ENCODE peak calls at places on chromosomes 2 and 18, in six cellular contexts. One of them, this sample, is unnamed.

GRCh38 chr2:63827749-63828148 is 13.9 kb upstream of the UGP2 start:
- DNase-seq in adrenal gland: no peak
- DNase-seq in coronary artery: no peak
- DNase-seq in foreskin fibroblast: peak
- DNase-seq in body of pancreas: no peak
- DNase-seq in A549: no peak
- DNase-seq in this sample: peak

GRCh38 chr2:75516378-75517122 is 44.2 kb downstream of the EVA1A start:
- DNase-seq in adrenal gland: no peak
- DNase-seq in coronary artery: no peak
- DNase-seq in foreskin fibroblast: no peak
- DNase-seq in body of pancreas: no peak
- DNase-seq in A549: no peak
- DNase-seq in this sample: no peak

GRCh38 chr2:222854773-222855700 is 5.8 kb upstream of the ACSL3 start:
- DNase-seq in adrenal gland: no peak
- DNase-seq in coronary artery: no peak
- DNase-seq in foreskin fibroblast: no peak
- DNase-seq in body of pancreas: no peak
- DNase-seq in A549: no peak
- DNase-seq in this sample: no peak

GRCh38 chr2:190031971-190032623 is 30.4 kb downstream of the MSTN start:
- DNase-seq in adrenal gland: no peak
- DNase-seq in coronary artery: no peak
- DNase-seq in foreskin fibroblast: no peak
- DNase-seq in body of pancreas: no peak
- DNase-seq in A549: no peak
- DNase-seq in this sample: no peak

GRCh38 chr2:58680938-58681337 is 439.8 kb upstream of the FANCL start:
- DNase-seq in adrenal gland: no peak
- DNase-seq in coronary artery: no peak
- DNase-seq in foreskin fibroblast: peak
- DNase-seq in body of pancreas: no peak
- DNase-seq in A549: no peak
- DNase-seq in this sample: no peak

GRCh38 chr2:187442378-187442777 is 5.7 kb downstream of the CALCRL start:
- DNase-seq in adrenal gland: no peak
- DNase-seq in coronary artery: no peak
- DNase-seq in foreskin fibroblast: no peak
- DNase-seq in body of pancreas: no peak
- DNase-seq in A549: no peak
- DNase-seq in this sample: no peak

GRCh38 chr2:30321466-30321865 is 90.1 kb downstream of the LBH start:
- DNase-seq in adrenal gland: peak
- DNase-seq in coronary artery: no peak
- DNase-seq in foreskin fibroblast: peak
- DNase-seq in body of pancreas: no peak
- DNase-seq in A549: no peak
- DNase-seq in this sample: peak

GRCh38 chr2:178529194-178529593 is 48.9 kb downstream of the PLEKHA3 start:
- DNase-seq in adrenal gland: no peak
- DNase-seq in coronary artery: no peak
- DNase-seq in foreskin fibroblast: no peak
- DNase-seq in body of pancreas: no peak
- DNase-seq in A549: no peak
- DNase-seq in this sample: no peak

GRCh38 chr18:67513285-67513684 is 3.2 kb downstream of the DSEL start:
- DNase-seq in adrenal gland: no peak
- DNase-seq in coronary artery: no peak
- DNase-seq in foreskin fibroblast: no peak
- DNase-seq in body of pancreas: no peak
- DNase-seq in A549: peak
- DNase-seq in this sample: peak
- H3K4me3 ChIP-seq in adrenal gland: no peak
- H3K4me3 ChIP-seq in coronary artery: peak
- H3K4me3 ChIP-seq in foreskin fibroblast: peak
- H3K4me3 ChIP-seq in body of pancreas: no peak
- H3K4me3 ChIP-seq in A549: no peak
- H3K4me3 ChIP-seq in this sample: no peak

DNA sequence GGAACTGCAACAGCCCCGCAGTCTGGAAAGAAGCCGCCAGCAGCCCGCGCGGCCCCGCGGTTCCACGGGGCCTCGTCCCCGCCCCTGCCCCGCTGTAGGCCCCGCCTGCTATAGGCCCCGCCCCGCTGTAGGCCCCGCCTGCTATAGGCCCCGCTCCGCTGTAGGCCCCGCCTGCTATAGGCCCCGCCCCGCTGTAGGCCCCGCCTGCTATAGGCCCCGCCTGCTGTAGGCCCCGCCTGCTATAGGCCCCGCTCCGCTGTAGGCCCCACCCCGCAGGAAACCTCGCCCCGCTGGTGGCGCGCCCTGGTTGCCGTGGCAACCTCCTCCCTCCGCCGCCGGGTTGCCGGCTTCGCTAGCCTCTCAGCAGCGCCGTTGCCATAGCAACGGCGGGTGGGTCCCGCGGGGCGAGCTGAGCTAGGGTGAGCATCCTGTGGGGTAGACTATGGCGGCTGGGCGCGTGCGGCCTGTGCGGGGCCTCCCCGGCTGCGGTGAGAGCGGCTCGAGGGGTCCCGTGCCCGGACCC is 12.2 kb upstream of the KIF1A start:
- DNase-seq in adrenal gland: peak
- DNase-seq in coronary artery: peak
- DNase-seq in foreskin fibroblast: peak
- DNase-seq in body of pancreas: peak
- DNase-seq in A549: peak
- DNase-seq in this sample: peak
- H3K4me3 ChIP-seq in adrenal gland: peak
- H3K4me3 ChIP-seq in coronary artery: peak
- H3K4me3 ChIP-seq in foreskin fibroblast: peak
- H3K4me3 ChIP-seq in body of pancreas: no peak
- H3K4me3 ChIP-seq in A549: peak
- H3K4me3 ChIP-seq in this sample: peak

DNA sequence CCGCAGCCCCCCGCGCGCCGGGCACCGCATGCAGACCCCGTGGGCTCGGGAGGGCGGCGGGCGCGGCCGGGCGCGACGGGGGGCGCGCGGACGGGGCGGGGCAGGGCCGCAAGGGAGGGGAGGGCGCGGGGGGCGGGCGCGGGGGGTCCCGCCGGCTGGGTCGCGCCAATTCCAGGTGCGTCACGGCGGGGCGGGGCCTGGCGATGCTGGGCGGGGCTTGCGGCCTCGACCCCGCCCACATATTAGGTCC is 241 bp downstream of the ING5 start:
- DNase-seq in adrenal gland: no peak
- DNase-seq in coronary artery: no peak
- DNase-seq in foreskin fibroblast: no peak
- DNase-seq in body of pancreas: no peak
- DNase-seq in A549: peak
- DNase-seq in this sample: no peak
- H3K4me3 ChIP-seq in adrenal gland: peak
- H3K4me3 ChIP-seq in coronary artery: peak
- H3K4me3 ChIP-seq in foreskin fibroblast: peak
- H3K4me3 ChIP-seq in body of pancreas: peak
- H3K4me3 ChIP-seq in A549: peak
- H3K4me3 ChIP-seq in this sample: peak

GRCh38 chr2:104857262-104858221 is 3.6 kb downstream of the POU3F3 start:
- DNase-seq in adrenal gland: no peak
- DNase-seq in coronary artery: no peak
- DNase-seq in foreskin fibroblast: no peak
- DNase-seq in body of pancreas: no peak
- DNase-seq in A549: no peak
- DNase-seq in this sample: no peak
- H3K4me3 ChIP-seq in adrenal gland: peak
- H3K4me3 ChIP-seq in coronary artery: peak
- H3K4me3 ChIP-seq in foreskin fibroblast: no peak
- H3K4me3 ChIP-seq in body of pancreas: no peak
- H3K4me3 ChIP-seq in A549: peak
- H3K4me3 ChIP-seq in this sample: no peak

DNA sequence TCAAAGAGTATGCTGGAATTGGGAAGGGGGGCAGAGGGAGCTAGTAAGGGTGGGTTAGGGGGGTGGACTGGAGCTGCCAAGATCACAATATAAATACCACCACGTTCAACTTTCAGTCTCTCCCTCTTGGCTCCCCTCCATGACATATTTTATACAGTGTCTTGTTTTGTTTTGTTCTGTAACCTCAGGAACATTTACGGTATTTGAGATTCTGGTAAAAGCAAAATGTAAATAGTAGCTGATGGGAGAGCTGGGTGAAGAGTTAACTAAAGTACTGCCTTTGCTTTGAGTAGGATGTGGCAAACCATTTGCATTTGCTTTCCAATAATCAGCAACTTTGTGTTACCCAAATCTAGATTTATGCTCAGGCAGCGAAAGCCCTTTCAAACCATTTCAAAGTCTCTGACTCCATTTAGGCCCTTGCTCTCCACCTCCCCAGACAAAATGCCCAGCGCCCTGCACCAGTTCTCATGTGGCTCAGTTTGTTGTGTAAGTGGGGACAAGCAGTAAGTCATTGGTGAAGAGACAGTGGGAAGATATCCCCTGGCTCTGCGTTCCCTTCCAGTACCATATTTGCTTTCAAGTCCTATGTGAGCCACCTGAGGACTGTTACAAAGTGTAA is 17.4 kb downstream of the IRS1 start:
- DNase-seq in adrenal gland: no peak
- DNase-seq in coronary artery: no peak
- DNase-seq in foreskin fibroblast: peak
- DNase-seq in body of pancreas: no peak
- DNase-seq in A549: no peak
- DNase-seq in this sample: peak
- H3K4me3 ChIP-seq in adrenal gland: no peak
- H3K4me3 ChIP-seq in coronary artery: peak
- H3K4me3 ChIP-seq in foreskin fibroblast: no peak
- H3K4me3 ChIP-seq in body of pancreas: no peak
- H3K4me3 ChIP-seq in A549: no peak
- H3K4me3 ChIP-seq in this sample: no peak

DNA sequence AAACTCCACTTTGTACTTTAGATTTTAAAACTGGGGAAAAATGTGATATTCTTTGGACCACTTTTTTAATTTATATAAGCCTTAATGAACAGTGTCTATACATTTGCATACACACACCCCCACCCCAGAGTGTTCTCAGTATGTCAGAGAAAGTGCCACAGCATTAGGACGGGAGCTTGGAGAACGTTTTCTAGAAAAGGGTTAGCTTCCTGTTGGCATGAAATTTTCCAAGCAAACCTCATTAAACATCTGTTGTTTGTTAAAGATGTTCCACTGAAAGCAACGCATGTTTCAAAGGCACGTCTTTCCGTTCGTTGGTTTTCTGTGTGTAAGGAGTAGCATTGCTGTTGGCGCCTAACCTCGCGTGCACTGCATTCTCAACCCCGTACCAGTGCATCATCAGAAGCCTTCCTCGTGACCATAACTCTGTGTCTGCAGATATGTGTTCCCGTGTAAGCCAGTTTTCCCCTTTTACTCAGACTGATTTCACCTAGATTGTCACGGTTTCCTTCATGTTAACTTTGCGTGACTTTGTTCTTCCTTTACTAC is 228.5 kb downstream of the ALPK2 start:
- DNase-seq in adrenal gland: no peak
- DNase-seq in coronary artery: no peak
- DNase-seq in foreskin fibroblast: peak
- DNase-seq in body of pancreas: no peak
- DNase-seq in A549: no peak
- DNase-seq in this sample: no peak
- H3K4me3 ChIP-seq in adrenal gland: no peak
- H3K4me3 ChIP-seq in coronary artery: no peak
- H3K4me3 ChIP-seq in foreskin fibroblast: no peak
- H3K4me3 ChIP-seq in body of pancreas: no peak
- H3K4me3 ChIP-seq in A549: no peak
- H3K4me3 ChIP-seq in this sample: no peak

DNA sequence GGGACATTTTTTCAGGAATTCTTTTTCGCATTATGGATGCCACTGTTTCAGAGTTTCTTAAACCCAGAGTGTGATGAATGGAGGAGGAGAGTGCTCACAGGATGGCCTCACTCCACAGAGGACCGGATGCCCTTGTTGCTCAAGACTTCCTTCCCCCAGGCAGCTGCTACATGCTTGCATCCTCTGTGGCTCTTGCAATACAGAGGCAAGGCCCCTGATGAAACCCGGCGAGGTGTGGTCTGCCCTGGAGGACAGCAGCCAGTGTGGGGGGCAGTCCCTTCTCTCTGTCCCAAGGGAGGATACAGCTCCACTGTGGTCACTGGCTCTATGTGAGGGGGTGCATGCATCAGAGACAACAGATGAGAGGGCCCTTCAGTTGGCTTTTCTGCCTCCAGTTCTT is 109.6 kb downstream of the SH3RF3 start:
- DNase-seq in adrenal gland: peak
- DNase-seq in coronary artery: no peak
- DNase-seq in foreskin fibroblast: peak
- DNase-seq in body of pancreas: peak
- DNase-seq in A549: no peak
- DNase-seq in this sample: peak
- H3K4me3 ChIP-seq in adrenal gland: no peak
- H3K4me3 ChIP-seq in coronary artery: no peak
- H3K4me3 ChIP-seq in foreskin fibroblast: no peak
- H3K4me3 ChIP-seq in body of pancreas: no peak
- H3K4me3 ChIP-seq in A549: no peak
- H3K4me3 ChIP-seq in this sample: no peak